ENCODE peak calls at places on chromosomes 2 and 18, in four cellular contexts. One of them, this sample, is unnamed.

GRCh38 chr2:182901748-182902147 is 35.3 kb upstream of the FRZB start:
- DNase-seq in SK-N-SH: no peak
- DNase-seq in brain microvascular endothelial cell: no peak
- DNase-seq in RWPE1: no peak
- DNase-seq in this sample: no peak

GRCh38 chr18:6414723-6415362 is at the start of gene L3MBTL4:
- DNase-seq in SK-N-SH: peak
- DNase-seq in RWPE1: peak
- DNase-seq in brain microvascular endothelial cell: no peak
- DNase-seq in this sample: no peak

GRCh38 chr18:64238076-64238475 is 89.2 kb upstream of the LINC00305 start:
- DNase-seq in SK-N-SH: no peak
- DNase-seq in brain microvascular endothelial cell: no peak
- DNase-seq in RWPE1: no peak
- DNase-seq in this sample: no peak

GRCh38 chr18:79798999-79799370 is 1.2 kb downstream of the KCNG2 start:
- DNase-seq in brain microvascular endothelial cell: no peak
- DNase-seq in RWPE1: no peak
- DNase-seq in SK-N-SH: no peak
- DNase-seq in this sample: no peak

GRCh38 chr2:69116438-69116837 is 103.5 kb downstream of the ANTXR1 start:
- DNase-seq in brain microvascular endothelial cell: no peak
- DNase-seq in SK-N-SH: no peak
- DNase-seq in RWPE1: no peak
- DNase-seq in this sample: no peak

GRCh38 chr2:46171996-46172546 is 125.1 kb upstream of the EPAS1 start:
- DNase-seq in SK-N-SH: peak
- DNase-seq in brain microvascular endothelial cell: no peak
- DNase-seq in RWPE1: peak
- DNase-seq in this sample: no peak

GRCh38 chr2:234500394-234501006 is 3.6 kb upstream of the ARL4C start:
- DNase-seq in RWPE1: peak
- DNase-seq in SK-N-SH: peak
- DNase-seq in brain microvascular endothelial cell: peak
- DNase-seq in this sample: peak

GRCh38 chr2:134253117-134253704 is 661 bp upstream of the MGAT5 start:
- DNase-seq in brain microvascular endothelial cell: no peak
- DNase-seq in RWPE1: no peak
- DNase-seq in SK-N-SH: no peak
- DNase-seq in this sample: no peak

GRCh38 chr2:200090683-200091082 is 135.3 kb downstream of the MAIP1 start:
- DNase-seq in brain microvascular endothelial cell: no peak
- DNase-seq in RWPE1: no peak
- DNase-seq in SK-N-SH: no peak
- DNase-seq in this sample: no peak

GRCh38 chr2:29749041-29749440 is 172.3 kb downstream of the ALK start:
- DNase-seq in brain microvascular endothelial cell: no peak
- DNase-seq in SK-N-SH: no peak
- DNase-seq in RWPE1: peak
- DNase-seq in this sample: no peak

GRCh38 chr18:23003289-23003688 is 70.2 kb downstream of the RBBP8 start:
- DNase-seq in SK-N-SH: no peak
- DNase-seq in RWPE1: no peak
- DNase-seq in brain microvascular endothelial cell: no peak
- DNase-seq in this sample: no peak

GRCh38 chr18:52722904-52723303 is 382.9 kb downstream of the DCC start:
- DNase-seq in brain microvascular endothelial cell: no peak
- DNase-seq in RWPE1: no peak
- DNase-seq in SK-N-SH: no peak
- DNase-seq in this sample: no peak

GRCh38 chr2:134173338-134174016 is 80.4 kb upstream of the MGAT5 start:
- DNase-seq in brain microvascular endothelial cell: no peak
- DNase-seq in RWPE1: peak
- DNase-seq in SK-N-SH: no peak
- DNase-seq in this sample: no peak

GRCh38 chr18:34780856-34781255 is 70.8 kb downstream of the DTNA start:
- DNase-seq in brain microvascular endothelial cell: no peak
- DNase-seq in RWPE1: no peak
- DNase-seq in SK-N-SH: no peak
- DNase-seq in this sample: no peak

GRCh38 chr2:186919272-186919671 is 70.3 kb upstream of the ZSWIM2 start:
- DNase-seq in RWPE1: peak
- DNase-seq in SK-N-SH: no peak
- DNase-seq in brain microvascular endothelial cell: peak
- DNase-seq in this sample: no peak

GRCh38 chr18:2573408-2573807 is 2.1 kb downstream of the NDC80 start:
- DNase-seq in RWPE1: no peak
- DNase-seq in SK-N-SH: no peak
- DNase-seq in brain microvascular endothelial cell: no peak
- DNase-seq in this sample: no peak

GRCh38 chr18:13500891-13501887 is 225.2 kb downstream of the FAM210A start:
- DNase-seq in SK-N-SH: no peak
- DNase-seq in brain microvascular endothelial cell: peak
- DNase-seq in RWPE1: peak
- DNase-seq in this sample: no peak

GRCh38 chr2:44771510-44771909 is 170.0 kb upstream of the SIX3 start:
- DNase-seq in RWPE1: no peak
- DNase-seq in SK-N-SH: no peak
- DNase-seq in brain microvascular endothelial cell: no peak
- DNase-seq in this sample: no peak

GRCh38 chr2:172283476-172283875 is 143.9 kb upstream of the ITGA6 start:
- DNase-seq in brain microvascular endothelial cell: peak
- DNase-seq in SK-N-SH: no peak
- DNase-seq in RWPE1: no peak
- DNase-seq in this sample: no peak

GRCh38 chr18:51767293-51767692 is 569.8 kb upstream of the MEX3C start:
- DNase-seq in SK-N-SH: no peak
- DNase-seq in brain microvascular endothelial cell: no peak
- DNase-seq in RWPE1: no peak
- DNase-seq in this sample: no peak

GRCh38 chr2:25617948-25618646 is 55.3 kb downstream of the DTNB start:
- DNase-seq in brain microvascular endothelial cell: peak
- DNase-seq in SK-N-SH: no peak
- DNase-seq in RWPE1: peak
- DNase-seq in this sample: no peak

GRCh38 chr2:63058742-63059433 is 8.3 kb downstream of the OTX1 start:
- DNase-seq in brain microvascular endothelial cell: no peak
- DNase-seq in RWPE1: no peak
- DNase-seq in SK-N-SH: peak
- DNase-seq in this sample: no peak

GRCh38 chr2:171787333-171788072 is 100.2 kb downstream of the DYNC1I2 start:
- DNase-seq in brain microvascular endothelial cell: no peak
- DNase-seq in SK-N-SH: no peak
- DNase-seq in RWPE1: no peak
- DNase-seq in this sample: no peak

GRCh38 chr2:235610696-235611257 is 116.9 kb downstream of the AGAP1 start:
- DNase-seq in brain microvascular endothelial cell: no peak
- DNase-seq in RWPE1: no peak
- DNase-seq in SK-N-SH: no peak
- DNase-seq in this sample: no peak

GRCh38 chr2:170361359-170361936 is 183.5 kb downstream of the MYO3B start:
- DNase-seq in RWPE1: peak
- DNase-seq in SK-N-SH: peak
- DNase-seq in brain microvascular endothelial cell: peak
- DNase-seq in this sample: peak

GRCh38 chr2:47456851-47457250 is 53.9 kb downstream of the MSH2 start:
- DNase-seq in brain microvascular endothelial cell: no peak
- DNase-seq in SK-N-SH: no peak
- DNase-seq in RWPE1: no peak
- DNase-seq in this sample: no peak

GRCh38 chr2:158214431-158214830 is 112.8 kb downstream of the UPP2 start:
- DNase-seq in SK-N-SH: no peak
- DNase-seq in brain microvascular endothelial cell: peak
- DNase-seq in RWPE1: peak
- DNase-seq in this sample: no peak

GRCh38 chr2:118622931-118623330 is 224.5 kb downstream of the EN1 start:
- DNase-seq in brain microvascular endothelial cell: no peak
- DNase-seq in RWPE1: no peak
- DNase-seq in SK-N-SH: no peak
- DNase-seq in this sample: no peak

GRCh38 chr2:113219889-113220641 is 46.3 kb downstream of the PSD4 start:
- DNase-seq in RWPE1: peak
- DNase-seq in brain microvascular endothelial cell: peak
- DNase-seq in SK-N-SH: no peak
- DNase-seq in this sample: no peak

GRCh38 chr2:5618271-5618670 is 73.9 kb upstream of the SOX11 start:
- DNase-seq in SK-N-SH: no peak
- DNase-seq in RWPE1: no peak
- DNase-seq in brain microvascular endothelial cell: peak
- DNase-seq in this sample: no peak

GRCh38 chr2:173713904-173714555 is 251.1 kb downstream of the SP3 start:
- DNase-seq in RWPE1: no peak
- DNase-seq in brain microvascular endothelial cell: no peak
- DNase-seq in SK-N-SH: no peak
- DNase-seq in this sample: no peak

GRCh38 chr18:36776650-36777049 is 52.2 kb downstream of the TPGS2 start:
- DNase-seq in brain microvascular endothelial cell: no peak
- DNase-seq in RWPE1: no peak
- DNase-seq in SK-N-SH: no peak
- DNase-seq in this sample: no peak

DNA sequence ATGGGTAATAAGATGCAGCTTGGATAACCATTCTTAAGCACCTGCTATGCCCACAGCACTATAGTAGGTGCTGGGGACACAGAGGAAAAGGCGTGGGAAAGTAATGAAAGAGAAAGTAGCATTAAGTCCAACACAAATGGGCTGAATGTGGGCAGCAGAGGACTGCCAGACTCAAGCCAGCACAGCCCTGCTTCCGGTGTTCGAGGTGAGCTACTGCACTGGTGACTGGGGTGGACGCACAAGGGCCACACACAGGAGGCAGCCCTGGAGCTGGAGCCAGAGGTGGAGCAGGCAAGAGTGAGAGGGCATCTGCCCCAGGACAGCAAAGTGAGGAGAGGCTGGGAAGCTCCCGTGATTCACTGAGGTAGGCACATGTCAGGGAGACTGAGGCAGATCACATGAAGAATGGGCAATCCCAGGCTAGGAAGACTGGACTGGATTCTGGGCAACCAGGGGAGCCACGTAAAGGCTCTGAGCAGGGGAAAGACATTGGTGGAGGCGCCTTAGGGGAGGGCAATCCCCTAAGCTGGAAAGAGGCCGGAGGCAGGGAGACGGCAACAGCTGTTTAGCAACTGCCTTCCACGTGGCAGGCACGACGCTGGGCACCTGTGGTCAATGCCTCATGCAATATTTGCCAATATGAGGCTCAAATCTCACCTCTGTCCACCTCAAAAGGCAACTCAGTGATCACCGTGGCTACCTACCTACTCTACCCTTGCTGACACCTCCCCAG is 9.3 kb downstream of the BOLA3 start:
- DNase-seq in RWPE1: no peak
- DNase-seq in brain microvascular endothelial cell: no peak
- DNase-seq in SK-N-SH: no peak
- DNase-seq in this sample: no peak
- H3K27ac ChIP-seq in RWPE1: no peak
- H3K27ac ChIP-seq in brain microvascular endothelial cell: no peak
- H3K27ac ChIP-seq in SK-N-SH: no peak
- H3K27ac ChIP-seq in this sample: no peak

GRCh38 chr2:160609346-160609745 is 115.7 kb upstream of the RBMS1 start:
- DNase-seq in brain microvascular endothelial cell: no peak
- DNase-seq in SK-N-SH: no peak
- DNase-seq in RWPE1: no peak
- DNase-seq in this sample: no peak
- H3K27ac ChIP-seq in brain microvascular endothelial cell: no peak
- H3K27ac ChIP-seq in SK-N-SH: no peak
- H3K27ac ChIP-seq in RWPE1: no peak
- H3K27ac ChIP-seq in this sample: no peak

DNA sequence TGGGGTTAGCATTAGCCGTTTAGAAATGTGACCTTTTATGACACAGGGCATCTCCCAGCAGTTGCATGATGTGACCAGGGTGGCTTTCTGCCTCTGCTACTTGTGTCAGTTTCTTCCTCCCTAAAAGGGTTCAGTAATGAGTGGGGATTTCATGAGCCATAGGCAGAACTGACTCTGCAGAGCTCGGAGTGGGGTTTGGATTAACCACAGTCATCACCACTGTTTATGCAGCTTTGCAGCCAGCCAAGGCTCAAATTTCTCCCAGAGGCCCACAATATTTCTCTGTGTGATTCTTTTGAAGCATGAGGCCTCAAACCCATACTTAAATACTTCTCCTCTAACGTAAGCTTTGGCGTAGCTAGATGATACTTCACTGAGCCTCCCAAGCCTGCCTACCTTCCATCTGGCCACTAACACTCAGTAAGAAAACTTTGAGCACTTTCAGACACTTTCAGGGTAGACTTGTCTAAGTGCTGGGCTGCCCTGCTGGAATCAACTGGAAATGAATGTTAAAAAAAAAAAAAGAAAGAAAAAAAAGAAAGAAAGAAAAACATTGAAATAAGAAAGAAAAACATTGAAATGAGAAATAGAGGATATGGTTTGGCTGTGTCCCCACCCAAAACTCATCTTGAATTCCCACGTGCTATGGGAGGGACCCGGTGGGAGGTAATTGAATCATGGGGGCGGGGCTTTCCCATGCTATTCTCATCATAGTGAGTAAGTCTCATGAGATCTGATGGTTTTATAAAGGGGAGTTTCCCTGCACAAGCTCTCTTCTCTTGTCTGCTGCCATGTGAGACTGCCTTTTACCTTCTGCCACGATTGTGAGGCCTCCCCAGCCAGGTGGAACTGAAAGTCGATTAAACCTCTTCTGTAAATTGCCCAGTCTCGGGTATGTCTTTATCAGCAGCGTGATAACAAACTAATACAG is 11.5 kb upstream of the LAPTM4A start:
- DNase-seq in brain microvascular endothelial cell: peak
- DNase-seq in SK-N-SH: no peak
- DNase-seq in RWPE1: no peak
- DNase-seq in this sample: no peak
- H3K27ac ChIP-seq in brain microvascular endothelial cell: peak
- H3K27ac ChIP-seq in SK-N-SH: peak
- H3K27ac ChIP-seq in RWPE1: no peak
- H3K27ac ChIP-seq in this sample: no peak

GRCh38 chr2:104939570-104940235 is 85.8 kb downstream of the POU3F3 start:
- DNase-seq in brain microvascular endothelial cell: no peak
- DNase-seq in SK-N-SH: no peak
- DNase-seq in RWPE1: no peak
- DNase-seq in this sample: no peak

GRCh38 chr2:104944495-104944894 is 90.6 kb downstream of the POU3F3 start:
- DNase-seq in RWPE1: peak
- DNase-seq in brain microvascular endothelial cell: no peak
- DNase-seq in SK-N-SH: peak
- DNase-seq in this sample: no peak

GRCh38 chr2:104945866-104946265 is 92.0 kb downstream of the POU3F3 start:
- DNase-seq in brain microvascular endothelial cell: no peak
- DNase-seq in RWPE1: no peak
- DNase-seq in SK-N-SH: no peak
- DNase-seq in this sample: no peak

DNA sequence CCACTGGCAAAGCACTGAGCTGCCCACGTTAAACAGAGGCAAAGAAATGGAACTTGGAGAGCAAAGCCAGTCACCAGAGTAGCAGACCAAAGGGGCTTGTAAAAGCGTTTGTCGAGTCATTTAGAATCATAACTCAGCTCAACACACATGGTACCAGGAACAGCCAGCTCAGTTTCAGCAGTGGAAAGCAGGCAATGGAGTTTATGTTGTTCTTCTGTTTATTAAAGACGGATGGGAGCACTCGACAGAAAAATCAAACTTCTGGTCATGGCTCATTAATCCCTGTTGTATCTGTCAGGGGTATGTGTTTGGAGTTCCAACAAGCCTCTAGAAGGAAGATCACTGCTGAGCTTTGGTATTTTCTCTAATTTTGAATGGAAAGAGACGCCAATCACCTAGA is 91.3 kb downstream of the POU3F3 start:
- DNase-seq in RWPE1: no peak
- DNase-seq in brain microvascular endothelial cell: no peak
- DNase-seq in SK-N-SH: no peak
- DNase-seq in this sample: no peak
- H3K27ac ChIP-seq in RWPE1: no peak
- H3K27ac ChIP-seq in brain microvascular endothelial cell: no peak
- H3K27ac ChIP-seq in SK-N-SH: no peak
- H3K27ac ChIP-seq in this sample: no peak